ENCODE peak calls at places on chromosomes 5 and 9, in seven cellular contexts. I, P, Y, L, Z, T and R are unnamed samples.

GRCh38 chr9:127280880-127281660 is 16.5 kb downstream of the GARNL3 start:
- DNase-seq in I (no peak), P (no peak), Y (no peak), L (no peak), Z (no peak), T (no peak), R (no peak)

GRCh38 chr5:141528401-141528984 is 39.6 kb downstream of the PCDHGC5 start:
- DNase-seq in I (no peak), P (peak; percentile 22), Y (peak; percentile 26), L (no peak), Z (peak; percentile 82), T (no peak), R (no peak)

GRCh38 chr9:93899609-93900435 is 55.3 kb downstream of the BARX1 start:
- DNase-seq in I (peak; percentile 29), P (no peak), Y (no peak), L (no peak), Z (no peak), T (no peak), R (no peak)

GRCh38 chr9:109904666-109905065 is 124.7 kb downstream of the PALM2AKAP2 start:
- DNase-seq in I (no peak), P (no peak), Y (no peak), L (peak; percentile 57), Z (peak; percentile 53), T (no peak), R (peak; percentile 35)

GRCh38 chr5:22500521-22500920 is 352.6 kb downstream of the CDH12 start:
- DNase-seq in I (no peak), P (no peak), Y (no peak), L (no peak), Z (no peak), T (no peak), R (no peak)

GRCh38 chr5:82312373-82312856 is 34.3 kb upstream of the RPS23 start:
- DNase-seq in I (peak; percentile 76), P (peak; percentile 69), Y (peak; percentile 87), L (no peak), Z (peak; percentile 87), T (peak; percentile 85), R (no peak)

GRCh38 chr9:133944746-133945135 is 47.4 kb downstream of the VAV2 start:
- DNase-seq in I (no peak), P (no peak), Y (peak; percentile 85), L (no peak), Z (peak; percentile 42), T (no peak), R (no peak)

GRCh38 chr5:128464596-128464995 is 73.4 kb downstream of the FBN2 start:
- DNase-seq in I (no peak), P (no peak), Y (no peak), L (peak; percentile 3), Z (no peak), T (no peak), R (no peak)

GRCh38 chr9:117678882-117679281 is 25.3 kb upstream of the TLR4 start:
- DNase-seq in I (no peak), P (peak; percentile 31), Y (peak; percentile 46), L (no peak), Z (peak; percentile 20), T (peak; percentile 32), R (no peak)

GRCh38 chr5:130992621-130993020 is 172.4 kb downstream of the HINT1 start:
- DNase-seq in I (no peak), P (no peak), Y (no peak), L (no peak), Z (no peak), T (no peak), R (no peak)

GRCh38 chr5:54403121-54403520 is 52.4 kb upstream of the HSPB3 start:
- DNase-seq in I (no peak), P (no peak), Y (no peak), L (no peak), Z (no peak), T (no peak), R (no peak)

GRCh38 chr5:33530183-33530962 is 89.6 kb downstream of the TARS1 start:
- DNase-seq in I (no peak), P (no peak), Y (no peak), L (no peak), Z (no peak), T (no peak), R (no peak)

GRCh38 chr5:143033535-143034260 is 263.5 kb downstream of the ARHGAP26 start:
- DNase-seq in I (no peak), P (no peak), Y (peak; percentile 92), L (peak; percentile 88), Z (peak; percentile 91), T (no peak), R (peak; percentile 88)

GRCh38 chr9:6096821-6097220 is 81.4 kb upstream of the RANBP6 start:
- DNase-seq in I (no peak), P (no peak), Y (peak; percentile 90), L (peak; percentile 45), Z (peak; percentile 94), T (no peak), R (no peak)

GRCh38 chr9:14030350-14030823 is 283.6 kb downstream of the NFIB start:
- DNase-seq in I (no peak), P (peak; percentile 26), Y (peak; percentile 75), L (no peak), Z (peak; percentile 52), T (peak; percentile 75), R (no peak)

GRCh38 chr5:56375011-56375410 is 141.9 kb upstream of the ANKRD55 start:
- DNase-seq in I (no peak), P (no peak), Y (no peak), L (no peak), Z (no peak), T (no peak), R (no peak)

GRCh38 chr9:83062011-83062652 is 810 bp downstream of the RASEF start:
- DNase-seq in I (no peak), P (peak; percentile 74), Y (peak; percentile 6), L (no peak), Z (peak; percentile 58), T (peak; percentile 70), R (no peak)

GRCh38 chr5:78543916-78544315 is 104.7 kb downstream of the LHFPL2 start:
- DNase-seq in I (no peak), P (no peak), Y (no peak), L (no peak), Z (no peak), T (no peak), R (no peak)

GRCh38 chr5:143434261-143435206 is 31.0 kb upstream of the NR3C1 start:
- DNase-seq in I (no peak), P (no peak), Y (peak; percentile 37), L (no peak), Z (no peak), T (no peak), R (no peak)

GRCh38 chr9:21782207-21782606 is 20.2 kb upstream of the MTAP start:
- DNase-seq in I (no peak), P (no peak), Y (no peak), L (no peak), Z (peak; percentile 40), T (no peak), R (no peak)
- H3K4me3 ChIP-seq in I (no peak overlapping the region), P (no peak overlapping the region), Y (no peak overlapping the region), L (no peak overlapping the region), Z (no peak overlapping the region), T (no peak overlapping the region), R (no peak overlapping the region)

DNA sequence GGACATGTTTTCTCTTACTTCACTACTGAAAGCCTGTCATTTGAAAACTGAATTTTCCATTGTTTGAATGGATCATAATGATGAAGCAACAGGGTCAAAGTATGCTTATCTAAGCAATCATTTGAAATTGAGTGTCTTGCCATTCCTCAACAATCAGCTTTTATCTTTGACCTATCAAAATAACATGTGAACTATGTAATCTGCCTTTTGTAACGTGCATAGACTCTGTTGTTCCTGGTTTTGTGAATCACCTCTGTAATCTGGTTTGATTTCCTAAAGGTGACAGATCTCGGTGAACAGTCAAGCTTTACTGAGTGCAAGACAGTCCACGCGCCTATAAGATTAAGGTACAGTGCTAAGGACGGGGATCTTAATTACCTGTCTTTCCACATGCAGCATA is 3.3 kb downstream of the MEF2C start:
- DNase-seq in I (no peak), P (no peak), Y (peak; percentile 47), L (no peak), Z (no peak), T (no peak), R (no peak)
- H3K4me3 ChIP-seq in I (peak overlapping the region; percentile 77), P (no peak overlapping the region), Y (peak overlapping the region; percentile 4), L (no peak overlapping the region), Z (no peak overlapping the region), T (no peak overlapping the region), R (no peak overlapping the region)

GRCh38 chr9:130222833-130223232 is 42.7 kb upstream of the HMCN2 start:
- DNase-seq in I (no peak), P (no peak), Y (no peak), L (no peak), Z (no peak), T (peak; percentile 4), R (no peak)

GRCh38 chr9:130217838-130218237 is 45.6 kb downstream of the NCS1 start:
- DNase-seq in I (no peak), P (no peak), Y (no peak), L (no peak), Z (no peak), T (no peak), R (no peak)

GRCh38 chr9:130220351-130220750 is 45.2 kb upstream of the HMCN2 start:
- DNase-seq in I (no peak), P (no peak), Y (peak; percentile 19), L (no peak), Z (no peak), T (peak; percentile 70), R (no peak)

GRCh38 chr9:130215341-130216119 is 43.3 kb downstream of the NCS1 start:
- DNase-seq in I (no peak), P (no peak), Y (peak; percentile 32), L (no peak), Z (peak; percentile 43), T (no peak), R (no peak)

DNA sequence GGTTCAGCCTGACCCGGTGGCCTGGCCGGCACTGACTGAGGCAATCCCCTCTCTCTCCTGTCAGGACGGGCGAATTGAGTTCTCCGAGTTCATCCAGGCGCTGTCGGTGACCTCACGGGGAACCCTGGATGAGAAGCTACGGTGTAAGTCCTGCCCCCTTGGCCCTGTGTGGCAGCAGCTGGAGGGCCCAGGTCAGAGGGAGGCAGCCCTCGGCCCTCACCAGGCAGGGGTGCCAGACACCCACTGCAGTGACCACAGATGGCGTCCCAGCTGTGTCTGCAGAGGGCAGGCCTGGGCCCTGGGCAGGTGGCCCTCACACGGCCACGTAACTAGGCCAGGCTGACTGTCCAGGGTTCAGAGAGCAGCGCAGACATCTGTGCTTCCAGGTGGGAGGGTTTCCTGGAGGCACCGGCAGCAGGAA is 45.9 kb upstream of the HMCN2 start:
- DNase-seq in I (no peak), P (no peak), Y (no peak), L (no peak), Z (no peak), T (no peak), R (no peak)
- H3K4me3 ChIP-seq in I (no peak overlapping the region), P (no peak overlapping the region), Y (no peak overlapping the region), L (no peak overlapping the region), Z (no peak overlapping the region), T (no peak overlapping the region), R (no peak overlapping the region)

GRCh38 chr9:1050125-1050895 is at the start of gene DMRT2:
- DNase-seq in I (peak; percentile 96), P (peak; percentile 96), Y (peak; percentile 32), L (no peak), Z (peak; percentile 16), T (no peak), R (no peak)

GRCh38 chr9:1047605-1048235 is 2.4 kb upstream of the DMRT2 start:
- DNase-seq in I (no peak), P (peak; percentile 84), Y (peak; percentile 14), L (no peak), Z (peak; percentile 50), T (no peak), R (no peak)

GRCh38 chr9:1049641-1050040 is 516 bp upstream of the DMRT2 start:
- DNase-seq in I (no peak), P (peak; percentile 64), Y (no peak), L (no peak), Z (no peak), T (no peak), R (no peak)

GRCh38 chr9:1046639-1047604 is 3.2 kb upstream of the DMRT2 start:
- DNase-seq in I (no peak), P (no peak), Y (no peak), L (no peak), Z (no peak), T (no peak), R (no peak)

GRCh38 chr9:1048853-1049252 is 1.3 kb upstream of the DMRT2 start:
- DNase-seq in I (no peak), P (peak; percentile 54), Y (no peak), L (no peak), Z (no peak), T (no peak), R (no peak)
- H3K4me3 ChIP-seq in I (peak overlapping the region; percentile 64), P (no peak overlapping the region), Y (no peak overlapping the region), L (no peak overlapping the region), Z (no peak overlapping the region), T (no peak overlapping the region), R (no peak overlapping the region)